ENCODE peak calls at places on chromosome X, in six cellular contexts. T, N, K, Q, J and H are unnamed samples.

GRCh38 chrX:52424658-52425057 is 55.8 kb downstream of the XAGE2 start:
- DNase-seq in T (no peak), N (peak; percentile 36), K (no peak), Q (no peak), J (no peak), H (no peak)

GRCh38 chrX:14916017-14916674 is 42.9 kb downstream of the MOSPD2 start:
- DNase-seq in T (no peak), N (no peak), K (no peak), Q (no peak), J (no peak), H (no peak)

GRCh38 chrX:103730147-103730546 is 19.4 kb downstream of the TMEM31 start:
- DNase-seq in T (no peak), N (no peak), K (no peak), Q (no peak), J (no peak), H (no peak)

GRCh38 chrX:40933132-40934078 is 151.8 kb upstream of the USP9X start:
- DNase-seq in T (no peak), N (no peak), K (no peak), Q (peak; percentile 33), J (no peak), H (peak; percentile 77)

GRCh38 chrX:42496239-42496638 is 281.7 kb downstream of the PPP1R2C start:
- DNase-seq in T (no peak), N (no peak), K (no peak), Q (no peak), J (no peak), H (no peak)

GRCh38 chrX:136094962-136095361 is 52.4 kb upstream of the FHL1 start:
- DNase-seq in T (no peak), N (peak; percentile 40), K (no peak), Q (no peak), J (no peak), H (no peak)

GRCh38 chrX:40773809-40774208 is 38.5 kb upstream of the MED14 start:
- DNase-seq in T (no peak), N (peak; percentile 43), K (no peak), Q (no peak), J (no peak), H (no peak)

GRCh38 chrX:124268099-124268498 is 64.4 kb upstream of the TEX13D start:
- DNase-seq in T (no peak), N (no peak), K (no peak), Q (no peak), J (no peak), H (no peak)

GRCh38 chrX:139826065-139827044 is 106.5 kb downstream of the ATP11C start:
- DNase-seq in T (no peak), N (peak; percentile 76), K (no peak), Q (no peak), J (no peak), H (peak; percentile 43)

GRCh38 chrX:76148011-76148665 is 24.7 kb upstream of the PBDC1 start:
- DNase-seq in T (peak; percentile 23), N (no peak), K (no peak), Q (no peak), J (no peak), H (no peak)